ENCODE peak calls at places on chromosomes 2 and 18, in seven cellular contexts. O, D, L, Z, N, S and B are unnamed samples.

GRCh38 chr2:120504936-120505705 is 159.2 kb downstream of the INHBB start:
- DNase-seq in O (no peak), D (no peak), L (no peak), Z (no peak), N (no peak), S (no peak), B (no peak)

GRCh38 chr18:49733321-49733720 is 80.0 kb downstream of the ACAA2 start:
- DNase-seq in O (no peak), D (no peak), L (no peak), Z (no peak), N (no peak), S (no peak), B (no peak)

GRCh38 chr2:94776036-94776435 is 95.2 kb upstream of the TEKT4 start:
- DNase-seq in O (no peak), D (no peak), L (no peak), Z (no peak), N (no peak), S (no peak), B (no peak)

GRCh38 chr2:204072443-204073324 is 136.1 kb downstream of the ICOS start:
- DNase-seq in O (peak), D (peak), L (peak), Z (no peak), N (peak), S (peak), B (peak)

GRCh38 chr2:127563458-127564428 is 28.3 kb downstream of the MYO7B start:
- DNase-seq in O (no peak), D (no peak), L (no peak), Z (no peak), N (no peak), S (no peak), B (no peak)

GRCh38 chr18:60466671-60467070 is 94.1 kb upstream of the MC4R start:
- DNase-seq in O (no peak), D (no peak), L (no peak), Z (no peak), N (no peak), S (no peak), B (no peak)

GRCh38 chr2:120425014-120425413 is 79.1 kb downstream of the INHBB start:
- DNase-seq in O (no peak), D (no peak), L (no peak), Z (no peak), N (no peak), S (peak), B (no peak)

GRCh38 chr2:202115385-202116060 is 42.5 kb downstream of the KIAA2012 start:
- DNase-seq in O (no peak), D (peak), L (no peak), Z (no peak), N (no peak), S (no peak), B (no peak)

GRCh38 chr2:120066708-120067547 is 54.1 kb downstream of the EPB41L5 start:
- DNase-seq in O (peak), D (peak), L (no peak), Z (no peak), N (no peak), S (no peak), B (peak)

GRCh38 chr2:187959821-187960220 is 331.9 kb upstream of the GULP1 start:
- DNase-seq in O (no peak), D (peak), L (no peak), Z (no peak), N (no peak), S (no peak), B (no peak)

GRCh38 chr2:40097691-40098376 is 318.8 kb upstream of the THUMPD2 start:
- DNase-seq in O (no peak), D (peak), L (no peak), Z (no peak), N (no peak), S (no peak), B (no peak)

GRCh38 chr2:118641711-118642110 is 205.7 kb downstream of the EN1 start:
- DNase-seq in O (no peak), D (no peak), L (no peak), Z (no peak), N (no peak), S (no peak), B (no peak)

GRCh38 chr2:237159006-237159897 is 73.6 kb downstream of the COPS8 start:
- DNase-seq in O (no peak), D (no peak), L (no peak), Z (no peak), N (no peak), S (no peak), B (no peak)

GRCh38 chr2:37829202-37829601 is 95.9 kb upstream of the RMDN2 start:
- DNase-seq in O (no peak), D (peak), L (peak), Z (peak), N (no peak), S (no peak), B (peak)

GRCh38 chr2:241853651-241854341 is 4.9 kb downstream of the PDCD1 start:
- DNase-seq in O (no peak), D (no peak), L (peak), Z (peak), N (no peak), S (no peak), B (no peak)

GRCh38 chr2:133204461-133204860 is 363.8 kb downstream of the NCKAP5 start:
- DNase-seq in O (no peak), D (peak), L (no peak), Z (no peak), N (no peak), S (no peak), B (no peak)

GRCh38 chr2:227404575-227404974 is 16.8 kb upstream of the SCYGR1 start:
- DNase-seq in O (no peak), D (no peak), L (no peak), Z (no peak), N (no peak), S (no peak), B (no peak)

GRCh38 chr18:48562075-48562474 is 23.2 kb downstream of the CTIF start:
- DNase-seq in O (no peak), D (peak), L (no peak), Z (no peak), N (no peak), S (no peak), B (no peak)

GRCh38 chr2:31535753-31536152 is 45.0 kb downstream of the SRD5A2 start:
- DNase-seq in O (no peak), D (no peak), L (no peak), Z (no peak), N (no peak), S (no peak), B (no peak)

GRCh38 chr2:74564222-74564621 is 9.7 kb downstream of the DOK1 start:
- DNase-seq in O (no peak), D (no peak), L (no peak), Z (no peak), N (no peak), S (no peak), B (no peak)

GRCh38 chr18:26863122-26863879 is 2.2 kb downstream of the AQP4 start:
- DNase-seq in O (peak), D (no peak), L (peak), Z (peak), N (peak), S (peak), B (peak)

GRCh38 chr18:50633992-50634391 is 74.1 kb downstream of the MAPK4 start:
- DNase-seq in O (no peak), D (no peak), L (no peak), Z (no peak), N (no peak), S (no peak), B (no peak)

GRCh38 chr18:59885579-59886163 is 14.1 kb upstream of the PMAIP1 start:
- DNase-seq in O (no peak), D (peak), L (no peak), Z (no peak), N (no peak), S (no peak), B (no peak)

GRCh38 chr2:53516650-53517049 is 251.0 kb upstream of the CHAC2 start:
- DNase-seq in O (no peak), D (no peak), L (no peak), Z (no peak), N (no peak), S (no peak), B (no peak)

GRCh38 chr2:26542194-26542455 is 64.2 kb upstream of the OTOF start:
- DNase-seq in O (peak), D (no peak), L (no peak), Z (no peak), N (no peak), S (no peak), B (no peak)

GRCh38 chr18:79397830-79398761 is 2.4 kb downstream of the NFATC1 start:
- DNase-seq in O (no peak), D (no peak), L (no peak), Z (no peak), N (no peak), S (no peak), B (no peak)

GRCh38 chr2:30886101-30886500 is 78.9 kb upstream of the CAPN13 start:
- DNase-seq in O (no peak), D (no peak), L (no peak), Z (no peak), N (no peak), S (peak), B (no peak)

GRCh38 chr2:200274116-200275075 is 32.1 kb upstream of the SPATS2L start:
- DNase-seq in O (no peak), D (peak), L (no peak), Z (no peak), N (no peak), S (no peak), B (no peak)

GRCh38 chr2:25558262-25558661 is 115.1 kb downstream of the DTNB start:
- DNase-seq in O (no peak), D (no peak), L (no peak), Z (no peak), N (no peak), S (no peak), B (no peak)

GRCh38 chr2:48129256-48129950 is 223.1 kb upstream of the FBXO11 start:
- DNase-seq in O (no peak), D (peak), L (no peak), Z (no peak), N (no peak), S (no peak), B (no peak)

GRCh38 chr18:55489742-55490055 is 98.3 kb downstream of the TCF4 start:
- DNase-seq in O (no peak), D (no peak), L (no peak), Z (no peak), N (no peak), S (no peak), B (no peak)

GRCh38 chr18:35619468-35619867 is 37.9 kb downstream of the GALNT1 start:
- DNase-seq in O (no peak), D (no peak), L (no peak), Z (no peak), N (no peak), S (no peak), B (no peak)

GRCh38 chr2:158993721-158994587 is 25.5 kb downstream of the TANC1 start:
- DNase-seq in O (no peak), D (peak), L (no peak), Z (no peak), N (no peak), S (no peak), B (no peak)

GRCh38 chr2:180261976-180262375 is 254.9 kb upstream of the CWC22 start:
- DNase-seq in O (no peak), D (no peak), L (no peak), Z (no peak), N (no peak), S (no peak), B (no peak)

GRCh38 chr2:222714361-222715256 is 43.2 kb downstream of the MOGAT1 start:
- DNase-seq in O (peak), D (no peak), L (no peak), Z (peak), N (no peak), S (no peak), B (no peak)

GRCh38 chr18:34461266-34461665 is 236.6 kb upstream of the NOL4 start:
- DNase-seq in O (no peak), D (no peak), L (no peak), Z (no peak), N (no peak), S (no peak), B (no peak)

GRCh38 chr18:34458371-34458770 is 233.7 kb upstream of the NOL4 start:
- DNase-seq in O (no peak), D (no peak), L (no peak), Z (no peak), N (no peak), S (no peak), B (no peak)

DNA sequence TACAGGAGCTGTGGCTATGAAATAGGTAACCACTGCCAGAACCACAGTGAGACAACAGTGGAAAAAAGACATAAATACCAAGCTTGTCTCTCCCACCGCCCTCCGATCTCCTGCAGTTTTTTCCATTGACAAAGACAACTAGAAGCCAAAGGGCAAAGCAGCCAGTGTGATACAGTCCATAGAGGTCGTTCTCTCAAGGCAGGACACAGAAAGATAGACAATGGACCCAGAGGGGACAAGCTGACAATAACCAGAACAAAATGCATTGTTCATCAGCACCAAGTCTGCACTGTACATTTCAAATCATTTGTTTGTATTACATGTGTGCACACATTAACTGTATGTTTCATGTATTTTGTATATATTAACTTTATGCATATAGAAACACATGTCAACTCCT is 233.0 kb upstream of the NOL4 start:
- DNase-seq in O (no peak), D (no peak), L (no peak), Z (no peak), N (no peak), S (no peak), B (no peak)
- TF ChIP-seq CTCF in O (no peak), D (no peak), L (no peak), Z (no peak), N (no peak), S (no peak), B (no peak)

DNA sequence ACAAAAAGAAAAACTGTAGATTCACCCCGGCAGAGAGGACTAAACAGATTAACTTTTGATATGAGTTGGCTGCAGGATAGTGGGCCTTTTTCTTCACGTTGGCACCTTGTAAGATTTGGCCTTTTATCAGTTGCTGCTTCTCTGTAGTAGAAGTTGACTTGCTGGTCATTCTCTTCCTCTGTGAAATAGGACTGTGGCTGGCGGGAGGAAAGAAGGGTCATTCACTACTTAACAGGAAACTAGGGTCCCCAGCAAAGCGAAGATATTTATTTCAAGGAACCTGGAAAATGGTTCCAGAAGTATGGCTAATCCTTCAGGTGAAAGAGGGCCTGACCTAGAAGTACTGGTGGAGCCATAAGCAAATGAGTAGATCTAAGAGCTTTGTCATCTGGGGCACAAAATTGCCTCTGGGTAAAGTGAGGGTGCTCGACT is 383 bp upstream of the ATP5MC3 start:
- DNase-seq in O (no peak), D (no peak), L (no peak), Z (no peak), N (no peak), S (no peak), B (no peak)
- TF ChIP-seq CTCF in O (no peak), D (no peak), L (no peak), Z (no peak), N (no peak), S (no peak), B (no peak)

GRCh38 chr2:190585000-190585678 is 50.6 kb upstream of the NEMP2 start:
- DNase-seq in O (no peak), D (peak), L (no peak), Z (no peak), N (no peak), S (no peak), B (no peak)
- TF ChIP-seq CTCF in O (no peak), D (no peak), L (no peak), Z (no peak), N (no peak), S (no peak), B (no peak)

GRCh38 chr18:495017-495416 is 5.5 kb downstream of the COLEC12 start:
- DNase-seq in O (no peak), D (peak), L (no peak), Z (no peak), N (no peak), S (no peak), B (no peak)
- TF ChIP-seq CTCF in O (no peak), D (no peak), L (no peak), Z (no peak), N (no peak), S (no peak), B (no peak)

GRCh38 chr18:62632788-62633455 is 82.4 kb upstream of the PHLPP1 start:
- DNase-seq in O (no peak), D (no peak), L (no peak), Z (no peak), N (no peak), S (no peak), B (no peak)

GRCh38 chr18:62634991-62635630 is 80.2 kb upstream of the PHLPP1 start:
- DNase-seq in O (no peak), D (no peak), L (no peak), Z (no peak), N (no peak), S (no peak), B (no peak)

GRCh38 chr18:62634471-62634870 is 80.9 kb upstream of the PHLPP1 start:
- DNase-seq in O (no peak), D (no peak), L (no peak), Z (no peak), N (no peak), S (no peak), B (no peak)

GRCh38 chr18:62637403-62637802 is 77.9 kb upstream of the PHLPP1 start:
- DNase-seq in O (no peak), D (no peak), L (no peak), Z (no peak), N (no peak), S (no peak), B (no peak)

GRCh38 chr18:62637807-62638687 is 77.3 kb upstream of the PHLPP1 start:
- DNase-seq in O (peak), D (peak), L (peak), Z (no peak), N (no peak), S (peak), B (no peak)
- TF ChIP-seq CTCF in O (peak), D (peak), L (peak), Z (no peak), N (peak), S (peak), B (no peak)

GRCh38 chr2:18001671-18002070 is 123.2 kb downstream of the KCNS3 start:
- DNase-seq in O (no peak), D (no peak), L (no peak), Z (no peak), N (no peak), S (peak), B (no peak)
- TF ChIP-seq CTCF in O (no peak), D (peak), L (no peak), Z (no peak), N (no peak), S (peak), B (no peak)

GRCh38 chr18:61893971-61894750 is 1.4 kb upstream of the RNF152 start:
- DNase-seq in O (peak), D (peak), L (peak), Z (peak), N (peak), S (peak), B (peak)
- TF ChIP-seq CTCF in O (peak), D (peak), L (peak), Z (peak), N (no peak), S (no peak), B (no peak)

GRCh38 chr2:169280502-169280901 is 81.8 kb downstream of the LRP2 start:
- DNase-seq in O (no peak), D (no peak), L (no peak), Z (no peak), N (no peak), S (no peak), B (no peak)

GRCh38 chr2:169272035-169272434 is 90.3 kb downstream of the LRP2 start:
- DNase-seq in O (no peak), D (no peak), L (no peak), Z (no peak), N (no peak), S (no peak), B (no peak)

GRCh38 chr2:169276045-169276444 is 86.3 kb downstream of the LRP2 start:
- DNase-seq in O (no peak), D (no peak), L (no peak), Z (no peak), N (no peak), S (no peak), B (no peak)
- TF ChIP-seq CTCF in O (no peak), D (peak), L (no peak), Z (no peak), N (no peak), S (no peak), B (peak)